ENCODE peak calls at places on chromosomes 12 and 14, in seven cellular contexts. G is CD8-positive, alpha-beta memory T cell; N is mesendoderm; M is psoas muscle; B is PC-3; A is BE2C; L is CD8-positive, alpha-beta T cell. S is an unnamed sample. For H3K4me1, the result is how much of the 10 kb centered on the place peaks cover.

GRCh38 chr14:58637040-58637390 is 747 bp upstream of the DACT1 start:
- DNase-seq in A (no peak), G (no peak), L (no peak), B (peak), M (peak), N (no peak), S (peak)

GRCh38 chr14:89379891-89380820 is 36.9 kb downstream of the FOXN3 start:
- DNase-seq in B (no peak), A (peak), L (no peak), N (no peak), G (no peak), M (no peak), S (no peak)

GRCh38 chr12:62292761-62293446 is 32.7 kb downstream of the USP15 start:
- DNase-seq in G (no peak), N (peak), M (no peak), A (no peak), B (no peak), L (no peak), S (no peak)

GRCh38 chr12:926641-927040 is 22.9 kb downstream of the RAD52 start:
- DNase-seq in B (no peak), A (no peak), G (no peak), L (no peak), N (no peak), M (no peak), S (no peak)

GRCh38 chr14:21840765-21841164 is 167.1 kb upstream of the OR4E1 start:
- DNase-seq in N (peak), L (no peak), M (no peak), B (peak), A (no peak), G (no peak), S (no peak)

GRCh38 chr14:92865674-92866073 is 57.3 kb upstream of the CHGA start:
- DNase-seq in A (no peak), L (no peak), M (no peak), N (no peak), B (no peak), G (no peak), S (no peak)

GRCh38 chr12:90905691-90906370 is 49.1 kb downstream of the CCER1 start:
- DNase-seq in L (no peak), G (no peak), A (no peak), B (peak), N (no peak), M (no peak), S (no peak)

GRCh38 chr12:45666452-45667215 is 62.9 kb upstream of the ARID2 start:
- DNase-seq in M (no peak), A (no peak), G (no peak), B (no peak), L (no peak), N (no peak), S (no peak)

GRCh38 chr14:95998656-95999055 is 40.5 kb upstream of the C14orf132 start:
- DNase-seq in G (no peak), L (no peak), M (no peak), A (no peak), N (peak), B (peak), S (no peak)

GRCh38 chr14:34714320-34715107 is at the start of gene CFL2:
- DNase-seq in A (peak), L (peak), N (peak), G (peak), M (peak), B (peak), S (peak)

GRCh38 chr14:94601961-94602391 is 10.2 kb upstream of the SERPINA3 start:
- DNase-seq in M (peak), N (peak), L (no peak), B (peak), G (no peak), A (no peak), S (peak)

GRCh38 chr14:38042356-38042755 is 165.3 kb upstream of the SSTR1 start:
- DNase-seq in M (no peak), A (no peak), B (peak), N (peak), L (no peak), G (no peak), S (peak)

GRCh38 chr12:49808686-49809368 is 19.4 kb downstream of the NCKAP5L start:
- DNase-seq in G (no peak), L (no peak), N (peak), M (peak), B (no peak), A (no peak), S (peak)

GRCh38 chr12:12207746-12208145 is 59.1 kb downstream of the LRP6 start:
- DNase-seq in M (no peak), B (no peak), L (no peak), N (no peak), G (no peak), A (no peak), S (no peak)

GRCh38 chr12:86264451-86265328 is 8.5 kb upstream of the MGAT4C start:
- DNase-seq in B (peak), A (no peak), G (no peak), L (no peak), N (peak), M (peak), S (peak)

GRCh38 chr12:80902711-80903110 is 35.0 kb downstream of the LIN7A start:
- DNase-seq in G (no peak), N (no peak), L (no peak), A (no peak), B (no peak), M (no peak), S (no peak)

GRCh38 chr12:52200783-52201519 is 9.1 kb upstream of the KRT80 start:
- DNase-seq in B (no peak), L (no peak), M (no peak), N (no peak), A (peak), G (no peak), S (no peak)

GRCh38 chr12:52203126-52203921 is 11.5 kb upstream of the KRT80 start:
- DNase-seq in G (no peak), B (peak), L (no peak), N (peak), A (peak), M (peak), S (peak)

GRCh38 chr12:52202361-52203078 is 10.7 kb upstream of the KRT80 start:
- DNase-seq in L (no peak), A (peak), N (peak), B (no peak), G (no peak), M (no peak), S (peak)

GRCh38 chr12:52200086-52200782 is 8.4 kb upstream of the KRT80 start:
- DNase-seq in L (no peak), G (no peak), N (peak), B (no peak), M (no peak), A (peak), S (no peak)

GRCh38 chr12:52201520-52201839 is 9.7 kb upstream of the KRT80 start:
- DNase-seq in A (peak), L (no peak), M (no peak), N (no peak), B (no peak), G (no peak), S (no peak)
- H3K4me1 ChIP-seq in A (half or more), L (under half), M (under half), N (under half), B (under half), G (under half), S (under half)

GRCh38 chr12:122086088-122086487 is 7.5 kb downstream of the MLXIP start:
- DNase-seq in L (no peak), G (no peak), B (no peak), M (no peak), N (no peak), A (no peak), S (no peak)

GRCh38 chr12:122087431-122088180 is 9.1 kb downstream of the MLXIP start:
- DNase-seq in G (no peak), N (no peak), M (peak), A (no peak), B (no peak), L (no peak), S (no peak)

GRCh38 chr12:122088181-122088810 is 9.7 kb downstream of the MLXIP start:
- DNase-seq in M (no peak), N (no peak), L (no peak), B (no peak), G (no peak), A (no peak), S (no peak)

GRCh38 chr12:122085571-122085970 is 7.0 kb downstream of the MLXIP start:
- DNase-seq in N (no peak), A (no peak), M (no peak), G (no peak), B (no peak), L (no peak), S (no peak)

DNA sequence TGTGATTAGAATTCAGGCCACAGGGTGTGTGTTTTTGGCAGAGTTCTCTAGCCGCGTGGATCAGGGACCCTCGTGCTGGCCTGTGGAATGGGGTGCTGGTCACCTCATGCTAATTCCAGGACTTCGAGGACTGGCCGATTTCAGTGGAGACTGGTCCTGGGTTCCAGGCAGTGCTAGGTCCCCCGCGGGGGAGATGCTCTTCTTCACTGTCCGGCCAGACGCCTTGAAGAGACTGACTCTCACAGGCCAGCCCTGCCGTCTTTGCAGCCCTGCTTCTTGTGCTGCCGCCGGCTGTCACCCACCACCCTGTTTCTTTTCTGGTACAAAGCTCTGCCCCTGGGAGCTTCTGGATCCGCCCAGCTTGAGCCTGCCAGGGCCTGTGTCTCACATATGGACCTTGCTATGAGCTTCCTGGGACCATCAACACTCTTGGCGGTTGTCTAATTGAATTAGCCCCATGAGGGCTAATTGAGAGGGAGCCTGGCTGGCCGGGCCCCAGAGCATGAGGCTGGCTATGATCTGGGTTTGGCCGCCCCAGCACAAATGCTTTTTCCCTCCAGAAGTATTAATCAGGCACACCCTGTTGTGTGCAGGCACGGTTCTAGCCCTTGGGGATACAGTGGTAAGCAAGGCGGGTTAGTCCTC is 8.2 kb downstream of the MLXIP start:
- DNase-seq in G (no peak), B (no peak), A (peak), L (no peak), N (no peak), M (no peak), S (no peak)
- H3K4me1 ChIP-seq in G (half or more), B (under half), A (under half), L (half or more), N (under half), M (half or more), S (half or more)

DNA sequence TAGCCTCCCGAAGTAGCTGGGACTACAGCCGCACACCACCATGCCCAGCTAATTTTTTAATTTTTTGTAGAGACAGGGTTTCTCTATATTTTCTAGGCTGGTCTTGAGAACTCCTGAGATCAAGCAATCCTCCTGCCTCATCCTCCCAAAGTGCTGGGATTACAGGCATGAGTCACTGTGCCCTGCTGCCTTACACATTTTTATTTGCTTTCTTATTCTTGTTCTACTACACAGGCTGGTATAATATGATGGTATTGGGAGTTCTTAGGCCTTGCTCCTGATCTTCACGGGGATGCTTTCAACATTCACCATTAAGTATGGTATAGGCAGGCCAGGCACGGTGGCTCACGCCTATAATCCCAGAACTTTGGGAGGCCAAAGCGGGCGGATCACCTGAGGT is 21.2 kb downstream of the DGLUCY start:
- DNase-seq in G (no peak), B (peak), L (no peak), M (no peak), A (no peak), N (no peak), S (no peak)
- H3K4me1 ChIP-seq in G (under half), B (under half), L (under half), M (under half), A (under half), N (under half), S (under half)

DNA sequence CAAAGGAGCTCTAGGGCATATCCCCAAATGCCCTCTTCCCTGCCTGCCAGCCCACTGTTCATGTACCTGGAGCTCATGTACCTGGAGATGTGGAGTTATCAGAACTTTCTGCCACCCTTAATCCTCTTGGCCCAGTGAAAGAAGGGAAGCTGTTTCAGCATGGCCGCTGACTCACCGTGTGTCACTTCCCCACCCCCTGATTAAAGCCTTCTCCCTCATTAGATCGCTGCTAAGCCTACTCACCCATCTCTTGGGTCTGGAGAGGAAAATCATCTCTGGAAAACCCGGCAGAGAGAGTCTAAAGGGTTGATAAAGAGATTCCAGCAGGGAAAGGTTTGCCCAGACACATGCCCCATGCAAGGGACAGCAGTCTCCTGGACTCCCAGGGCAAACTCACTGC is 4.5 kb upstream of the LTBP2 start:
- DNase-seq in M (no peak), A (no peak), L (no peak), G (no peak), N (peak), B (peak), S (no peak)
- H3K4me1 ChIP-seq in M (under half), A (under half), L (half or more), G (under half), N (under half), B (half or more), S (half or more)

DNA sequence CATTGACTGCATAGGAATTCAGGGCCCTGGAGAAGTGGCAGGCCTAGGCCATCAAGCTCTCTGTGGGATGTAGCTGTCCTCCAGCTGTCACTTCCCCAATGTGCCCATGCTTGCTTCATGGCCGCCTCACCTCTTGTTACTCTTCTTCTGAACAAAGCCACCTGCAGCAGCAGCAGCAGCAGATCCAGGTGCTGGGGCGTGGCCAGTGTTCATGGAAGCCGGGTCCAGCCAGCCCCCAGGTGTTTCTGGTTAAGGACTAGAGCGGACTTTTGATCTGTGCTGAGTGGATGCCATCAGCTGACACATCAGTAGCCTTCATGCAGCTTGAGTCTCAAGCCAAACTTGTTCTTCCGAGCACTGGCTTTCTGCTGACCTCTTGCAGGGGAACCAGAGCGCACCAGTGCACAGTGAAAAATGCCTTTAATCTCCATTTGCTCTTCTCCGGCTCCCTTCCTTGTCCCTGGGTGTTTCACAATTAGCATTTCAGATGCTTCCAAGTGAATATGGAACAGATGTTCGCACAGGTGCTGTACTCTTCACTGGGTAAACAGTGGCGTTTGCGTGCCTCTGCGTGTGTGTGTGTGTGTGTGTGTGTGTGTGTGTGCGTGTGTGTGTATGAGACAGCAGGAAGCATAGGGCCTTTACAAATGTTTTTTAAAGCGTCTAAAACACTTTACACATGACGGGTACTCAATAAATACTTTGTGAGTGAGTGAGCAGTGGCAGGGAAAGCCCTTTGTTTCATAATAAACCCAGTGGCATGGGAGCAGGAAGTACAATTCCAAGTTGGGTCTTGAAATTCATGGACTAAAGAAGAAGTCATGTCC is 20.1 kb downstream of the TPCN1 start:
- DNase-seq in G (no peak), L (no peak), B (peak), M (no peak), N (no peak), A (no peak), S (peak)
- H3K4me1 ChIP-seq in G (under half), L (under half), B (half or more), M (half or more), N (under half), A (under half), S (half or more)

GRCh38 chr12:70389678-70390077 is 23.6 kb downstream of the KCNMB4 start:
- DNase-seq in A (no peak), B (no peak), M (no peak), G (no peak), L (no peak), N (no peak), S (no peak)
- H3K4me1 ChIP-seq in A (under half), B (under half), M (under half), G (under half), L (under half), N (under half), S (under half)

GRCh38 chr12:42473561-42473960 is 116.0 kb downstream of the PRICKLE1 start:
- DNase-seq in G (no peak), B (peak), M (no peak), N (no peak), A (no peak), L (no peak), S (no peak)
- H3K4me1 ChIP-seq in G (under half), B (under half), M (under half), N (under half), A (under half), L (under half), S (under half)

GRCh38 chr14:70887207-70888150 is 19.8 kb upstream of the PCNX1 start:
- DNase-seq in M (no peak), G (no peak), A (no peak), N (no peak), L (no peak), B (no peak), S (peak)

GRCh38 chr14:70890842-70891442 is 16.3 kb upstream of the PCNX1 start:
- DNase-seq in A (peak), L (no peak), B (no peak), N (no peak), M (no peak), G (no peak), S (no peak)

GRCh38 chr14:70888681-70889175 is 18.5 kb upstream of the PCNX1 start:
- DNase-seq in B (peak), L (no peak), N (no peak), G (no peak), A (no peak), M (no peak), S (no peak)

GRCh38 chr14:70888151-70888499 is 19.1 kb upstream of the PCNX1 start:
- DNase-seq in G (no peak), B (no peak), N (peak), M (no peak), L (no peak), A (no peak), S (no peak)

GRCh38 chr14:70889555-70889954 is 17.7 kb upstream of the PCNX1 start:
- DNase-seq in A (no peak), L (no peak), N (no peak), B (no peak), G (no peak), M (no peak), S (no peak)
- H3K4me1 ChIP-seq in A (under half), L (half or more), N (under half), B (under half), G (half or more), M (under half), S (under half)